ENCODE peak calls at places on chromosomes 5 and 9, in five cellular contexts. T is PC-9, C is prostate gland, E is A549, D is mammary epithelial cell. G is an unnamed sample.

GRCh38 chr5:179912951-179913350 is 5.3 kb upstream of the TBC1D9B start:
- DNase-seq in D (no peak), E (no peak), T (no peak), C (peak), G (no peak)

GRCh38 chr5:80686757-80687156 is 32.0 kb upstream of the DHFR start:
- DNase-seq in T (peak), E (peak), D (no peak), C (no peak), G (no peak)

GRCh38 chr9:123322771-123323481 is 33.1 kb upstream of the CRB2 start:
- DNase-seq in C (no peak), T (no peak), D (no peak), E (no peak), G (no peak)

GRCh38 chr9:114212841-114213240 is 57.5 kb downstream of the COL27A1 start:
- DNase-seq in T (no peak), D (no peak), E (no peak), C (no peak), G (no peak)

GRCh38 chr9:22052376-22052945 is 43.4 kb upstream of the CDKN2B start:
- DNase-seq in T (peak), D (peak), C (no peak), E (no peak), G (no peak)

GRCh38 chr5:22649076-22649475 is 204.1 kb downstream of the CDH12 start:
- DNase-seq in D (peak), C (peak), E (no peak), T (no peak), G (no peak)

GRCh38 chr9:123401879-123402513 is 46.0 kb downstream of the CRB2 start:
- DNase-seq in D (peak), T (no peak), E (peak), C (no peak), G (no peak)

GRCh38 chr5:167294861-167295685 is 996.4 kb upstream of the WWC1 start:
- DNase-seq in T (peak), E (peak), C (no peak), D (peak), G (no peak)

GRCh38 chr5:98839469-98840383 is 66.3 kb downstream of the RGMB start:
- DNase-seq in T (no peak), E (peak), C (no peak), D (no peak), G (no peak)

GRCh38 chr9:71119746-71120145 is 1.7 kb downstream of the TRPM3 start:
- DNase-seq in C (no peak), E (no peak), T (no peak), D (no peak), G (no peak)

GRCh38 chr5:83567741-83568530 is 96.4 kb downstream of the VCAN start:
- DNase-seq in T (peak), E (no peak), D (peak), C (no peak), G (no peak)

GRCh38 chr5:111043712-111044506 is 27.6 kb upstream of the TSLP start:
- DNase-seq in C (no peak), E (no peak), T (peak), D (peak), G (no peak)

GRCh38 chr9:131333771-131334567 is 44.4 kb downstream of the PLPP7 start:
- DNase-seq in E (no peak), D (no peak), C (no peak), T (no peak), G (no peak)

GRCh38 chr5:33969572-33970452 is 14.7 kb downstream of the SLC45A2 start:
- DNase-seq in T (peak), E (peak), D (peak), C (no peak), G (no peak)

GRCh38 chr5:178477224-178478201 is 112.7 kb downstream of the COL23A1 start:
- DNase-seq in C (no peak), D (no peak), T (no peak), E (no peak), G (no peak)

GRCh38 chr5:67095346-67095871 is 101.2 kb downstream of the CD180 start:
- DNase-seq in D (peak), T (no peak), C (peak), E (peak), G (peak)

GRCh38 chr9:96418920-96419690 is 935 bp upstream of the ZNF367 start:
- DNase-seq in E (peak), T (peak), C (peak), D (peak), G (peak)

GRCh38 chr5:1048162-1048721 is 39.6 kb downstream of the NKD2 start:
- DNase-seq in C (no peak), T (no peak), D (no peak), E (no peak), G (no peak)

GRCh38 chr9:81748091-81748490 is 58.7 kb upstream of the TLE1 start:
- DNase-seq in T (no peak), E (no peak), D (no peak), C (no peak), G (no peak)

GRCh38 chr5:27702339-27702820 is 664.0 kb upstream of the CDH9 start:
- DNase-seq in C (no peak), E (peak), D (no peak), T (no peak), G (no peak)

GRCh38 chr5:62260510-62260909 is 45.5 kb upstream of the KIF2A start:
- DNase-seq in E (no peak), D (no peak), C (no peak), T (no peak), G (no peak)

GRCh38 chr9:133919253-133920115 is 72.6 kb downstream of the VAV2 start:
- DNase-seq in E (no peak), T (no peak), D (no peak), C (no peak), G (no peak)
- H3K27ac ChIP-seq in E (no peak), T (no peak), D (no peak), C (no peak), G (no peak)

GRCh38 chr9:18989865-18990264 is 43.1 kb downstream of the SAXO1 start:
- DNase-seq in C (peak), E (no peak), T (no peak), D (no peak), G (no peak)
- H3K4me3 ChIP-seq in C (no peak), E (no peak), T (no peak), D (no peak), G (no peak)

DNA sequence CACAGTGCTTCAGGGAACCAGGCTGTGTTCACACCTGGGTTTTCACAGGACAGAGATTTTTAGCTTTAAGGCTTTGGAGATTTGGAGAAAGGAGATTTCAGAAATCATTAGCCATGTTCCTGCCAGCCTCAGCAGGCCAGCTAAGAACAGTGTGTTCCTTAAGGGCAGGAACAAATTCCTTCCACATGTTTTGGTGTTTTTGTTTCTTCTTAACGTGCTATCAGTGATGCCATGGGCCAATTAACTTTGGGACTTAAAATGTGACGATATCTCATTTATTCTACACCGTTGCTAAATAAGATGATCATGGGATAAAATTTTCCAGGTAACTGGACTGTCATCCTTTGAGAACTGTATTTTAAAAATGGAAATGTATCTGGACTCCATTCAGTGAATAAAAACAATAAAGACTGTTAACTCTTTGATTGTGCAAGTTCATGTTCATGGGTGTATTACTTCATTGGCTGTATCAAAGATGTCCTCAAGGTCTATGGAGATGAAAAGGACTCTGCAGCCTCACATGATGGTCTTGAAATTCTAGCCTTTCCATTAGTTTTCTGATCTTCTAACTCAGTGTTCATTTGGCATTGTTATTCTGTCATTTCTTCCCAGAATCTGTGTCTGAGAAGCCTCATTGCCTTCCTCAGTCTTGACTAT is 72.3 kb downstream of the ZNF366 start:
- DNase-seq in C (no peak), E (no peak), D (no peak), T (no peak), G (no peak)
- H3K27ac ChIP-seq in C (peak), E (peak), D (no peak), T (no peak), G (no peak)

DNA sequence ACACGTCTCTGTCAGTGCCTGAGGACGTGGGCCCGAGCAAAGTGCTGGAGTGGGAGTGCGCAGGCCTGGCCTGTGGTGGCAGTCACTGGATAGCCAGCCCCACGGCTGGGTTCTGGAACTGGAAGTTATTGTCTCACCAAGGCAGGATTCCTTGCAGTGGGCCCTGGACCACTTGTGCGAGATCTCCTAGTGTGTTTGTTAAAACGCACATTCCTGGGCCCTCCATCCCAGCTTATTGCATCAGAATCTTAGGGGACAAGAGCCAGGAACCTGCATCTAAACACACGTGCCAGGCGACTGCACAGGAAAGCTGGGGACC is 26.9 kb downstream of the PTPA start:
- DNase-seq in D (no peak), C (no peak), E (no peak), T (no peak), G (no peak)
- H3K4me3 ChIP-seq in D (no peak), C (no peak), E (no peak), T (no peak), G (no peak)

DNA sequence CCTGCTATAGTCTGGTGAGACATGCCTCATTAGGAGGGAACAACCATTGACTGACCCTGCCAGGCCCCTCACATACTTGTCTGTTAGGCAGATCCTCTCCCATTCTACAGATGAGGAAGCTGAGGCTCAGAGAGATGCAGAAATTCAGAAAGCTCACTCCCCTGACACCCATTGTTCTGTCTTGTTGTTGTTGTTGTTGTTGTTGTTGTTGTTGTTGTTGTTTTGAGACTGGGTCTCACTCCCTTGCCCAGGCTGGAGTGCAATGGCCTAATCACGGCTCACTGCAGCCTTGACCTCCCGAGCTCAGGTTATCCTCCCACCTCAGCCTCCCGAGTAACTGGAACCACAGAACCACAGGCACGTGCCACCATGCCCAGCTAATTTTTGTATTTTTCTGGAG is 13.1 kb upstream of the CFAP157 start:
- DNase-seq in D (no peak), T (no peak), C (no peak), E (no peak), G (no peak)
- H3K27ac ChIP-seq in D (no peak), T (no peak), C (no peak), E (no peak), G (no peak)

DNA sequence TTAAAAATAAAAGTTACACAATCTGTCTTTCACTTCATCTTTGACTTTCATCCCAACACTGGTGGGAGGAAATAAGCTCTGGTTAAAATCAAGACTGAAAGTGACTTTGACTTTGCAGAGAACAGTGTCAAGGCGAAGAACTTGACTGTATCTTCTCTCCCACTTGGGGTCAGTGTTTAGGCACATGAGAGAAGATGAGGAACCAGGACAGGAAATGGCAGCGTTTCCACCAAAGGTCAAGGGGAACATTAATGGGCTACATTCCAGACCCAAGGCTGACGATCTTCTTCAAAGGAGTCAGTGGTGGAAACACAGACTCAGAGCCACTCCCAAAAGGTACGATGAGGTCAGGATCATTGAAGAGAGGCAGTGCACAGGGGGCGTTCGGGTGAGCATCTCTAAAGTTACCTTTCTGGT is 409.5 kb downstream of the ARHGEF28 start:
- DNase-seq in E (peak), D (peak), C (no peak), T (peak), G (peak)
- H3K4me3 ChIP-seq in E (no peak), D (peak), C (no peak), T (no peak), G (no peak)

DNA sequence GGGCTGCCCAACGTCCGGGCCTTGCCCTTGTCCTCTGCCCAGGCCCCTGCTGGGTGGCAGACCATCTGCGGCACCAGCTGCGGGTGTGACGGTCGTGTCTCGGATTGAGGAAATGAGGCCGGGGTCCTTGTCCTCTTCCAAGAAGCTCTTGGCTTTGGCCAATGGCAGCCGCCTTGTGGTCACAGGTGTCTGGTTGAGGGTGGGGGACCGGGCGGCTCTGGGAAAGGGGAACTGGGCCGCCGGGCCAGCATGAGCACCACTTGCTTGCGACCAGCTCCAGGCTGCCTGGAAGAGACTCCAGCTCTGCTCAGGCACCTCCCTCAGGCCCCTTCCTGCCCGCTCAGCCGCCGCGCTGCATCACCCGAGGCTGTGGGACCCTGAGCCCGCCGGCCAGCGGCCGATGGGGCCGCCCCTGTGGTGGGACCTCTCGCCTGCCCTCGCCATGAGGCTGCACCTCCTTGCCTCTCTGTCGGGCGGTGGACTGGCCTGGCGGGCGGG is 59.7 kb downstream of the RXRA start:
- DNase-seq in E (no peak), C (no peak), T (no peak), D (no peak), G (no peak)
- H3K27ac ChIP-seq in E (peak), C (peak), T (no peak), D (no peak), G (no peak)

DNA sequence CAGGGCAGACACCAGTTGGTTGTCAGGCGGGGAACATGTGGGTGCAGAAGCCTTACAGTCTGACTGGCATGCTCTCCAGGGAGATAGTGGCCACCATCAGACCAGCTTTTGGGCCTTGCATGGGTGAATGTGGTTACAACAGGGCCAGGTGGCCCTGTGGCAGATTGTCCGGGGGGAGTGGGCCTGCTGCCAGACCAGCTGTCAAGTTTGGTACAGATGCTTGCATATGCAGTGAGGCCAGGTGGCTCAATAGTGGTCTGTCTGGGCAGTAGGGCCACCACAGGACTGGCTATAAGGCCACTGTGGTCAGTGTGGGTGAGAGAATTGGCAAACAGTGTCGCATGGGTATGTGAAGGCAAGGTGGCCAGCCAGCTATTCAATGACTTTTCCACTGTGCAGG is 148.7 kb downstream of the FAM174A start:
- DNase-seq in D (no peak), C (no peak), T (no peak), E (no peak), G (no peak)
- H3K4me3 ChIP-seq in D (no peak), C (no peak), T (no peak), E (no peak), G (no peak)

DNA sequence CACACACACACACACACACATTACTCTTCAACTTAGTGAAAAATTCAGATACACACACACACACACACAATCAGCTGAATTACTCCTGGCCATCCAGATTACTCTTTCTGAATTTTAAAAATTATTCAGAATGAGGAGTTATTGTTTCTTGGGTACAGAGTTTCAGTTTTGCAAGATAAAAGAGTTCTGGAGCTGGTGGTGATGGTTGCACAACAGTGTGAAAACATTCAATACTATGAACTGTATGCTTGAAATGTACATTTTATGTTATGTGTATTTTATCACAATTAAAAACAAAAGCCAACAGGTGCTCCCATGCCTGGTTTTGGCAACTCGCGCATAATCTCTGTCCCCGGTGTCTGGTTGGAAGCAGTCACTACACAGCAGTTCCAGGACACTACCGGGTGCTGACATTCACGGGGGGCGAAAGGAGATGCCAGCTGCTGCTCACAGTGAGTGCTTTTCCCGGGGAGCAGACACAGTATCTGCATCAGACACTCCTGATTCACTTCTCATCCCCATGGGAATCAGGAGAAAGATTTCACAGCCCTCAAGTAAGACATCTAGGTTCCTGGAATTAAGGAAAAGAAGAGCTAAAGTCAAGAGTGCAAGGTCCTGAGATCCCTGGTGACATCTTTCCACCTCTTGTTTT is 55.7 kb downstream of the LHFPL2 start:
- DNase-seq in T (no peak), D (no peak), E (no peak), C (no peak), G (no peak)
- H3K27ac ChIP-seq in T (peak), D (no peak), E (peak), C (no peak), G (no peak)

GRCh38 chr5:174419523-174420132 is 304.8 kb upstream of the MSX2 start:
- DNase-seq in C (peak), E (peak), D (peak), T (peak), G (peak)
- H3K4me3 ChIP-seq in C (no peak), E (peak), D (peak), T (no peak), G (no peak)

G was measured in lung.